ENCODE peak calls at places on chromosomes 16 and 17, in nine cellular contexts. C is neuronal stem cell; A is lower lobe of right lung; X is CD8-positive, alpha-beta memory T cell; Q is heart right ventricle; J is brain microvascular endothelial cell; K is mesendoderm; F is PC-3; L is esophagus squamous epithelium. H is an unnamed sample.

GRCh38 chr17:17533901-17534441 is 37.8 kb upstream of the RASD1 start:
- DNase-seq in C (no peak), A (no peak), X (no peak), Q (no peak), J (no peak), K (no peak), F (peak; percentile 69), L (no peak), H (no peak)

GRCh38 chr17:30823425-30823824 is 1.1 kb downstream of the CRLF3 start:
- DNase-seq in C (no peak), A (no peak), X (no peak), Q (no peak), J (no peak), K (no peak), F (no peak), L (no peak), H (no peak)

GRCh38 chr17:68346448-68346847 is 55.2 kb downstream of the ARSG start:
- DNase-seq in C (no peak), A (peak; percentile 71), X (peak; percentile 34), Q (no peak), J (no peak), K (no peak), F (no peak), L (no peak), H (peak; percentile 7)

GRCh38 chr17:48139948-48140347 is 32.4 kb downstream of the SNX11 start:
- DNase-seq in C (no peak), A (no peak), X (no peak), Q (no peak), J (no peak), K (no peak), F (no peak), L (no peak), H (no peak)

GRCh38 chr16:50400312-50400966 is 31.7 kb upstream of the BRD7 start:
- DNase-seq in C (no peak), A (no peak), X (no peak), Q (no peak), J (no peak), K (no peak), F (no peak), L (no peak), H (no peak)

GRCh38 chr16:5918553-5919127 is 821.0 kb upstream of the EEF2KMT start:
- DNase-seq in C (no peak), A (no peak), X (no peak), Q (no peak), J (no peak), K (peak; percentile 77), F (no peak), L (no peak), H (no peak)

GRCh38 chr17:72536788-72537187 is 416.0 kb downstream of the SOX9 start:
- DNase-seq in C (no peak), A (no peak), X (no peak), Q (no peak), J (no peak), K (no peak), F (no peak), L (no peak), H (no peak)

GRCh38 chr16:74451951-74452758 is 30.9 kb upstream of the CLEC18B start:
- DNase-seq in C (no peak), A (no peak), X (no peak), Q (no peak), J (no peak), K (no peak), F (no peak), L (no peak), H (no peak)

GRCh38 chr17:8836821-8837426 is 30.6 kb downstream of the PIK3R6 start:
- DNase-seq in C (no peak), A (no peak), X (no peak), Q (no peak), J (no peak), K (no peak), F (no peak), L (no peak), H (no peak)

GRCh38 chr16:23274968-23275367 is 27.1 kb upstream of the SCNN1B start:
- DNase-seq in C (no peak), A (no peak), X (no peak), Q (no peak), J (peak; percentile 18), K (peak; percentile 84), F (peak; percentile 27), L (no peak), H (no peak)

GRCh38 chr17:65594585-65594940 is 33.1 kb upstream of the AXIN2 start:
- DNase-seq in C (no peak), A (no peak), X (no peak), Q (no peak), J (peak; percentile 4), K (no peak), F (no peak), L (no peak), H (no peak)

GRCh38 chr17:41394254-41395016 is 3.0 kb downstream of the KRT31 start:
- DNase-seq in C (no peak), A (no peak), X (no peak), Q (no peak), J (no peak), K (no peak), F (peak; percentile 34), L (no peak), H (no peak)

GRCh38 chr17:4806420-4806769 is 557 bp upstream of the PLD2 start:
- DNase-seq in C (no peak), A (no peak), X (no peak), Q (no peak), J (no peak), K (no peak), F (no peak), L (no peak), H (no peak)

GRCh38 chr17:4625181-4625601 is 16.3 kb downstream of the ALOX15 start:
- DNase-seq in C (no peak), A (no peak), X (no peak), Q (no peak), J (no peak), K (peak; percentile 76), F (peak; percentile 29), L (no peak), H (no peak)

GRCh38 chr17:50550661-50551432 is 3.9 kb downstream of the SPATA20 start:
- DNase-seq in C (peak; percentile 83), A (peak; percentile 85), X (no peak), Q (peak; percentile 84), J (peak; percentile 78), K (peak; percentile 94), F (peak; percentile 70), L (no peak), H (peak; percentile 68)

GRCh38 chr17:80477647-80478478 is 1.5 kb upstream of the NPTX1 start:
- DNase-seq in C (no peak), A (no peak), X (no peak), Q (peak; percentile 32), J (peak; percentile 48), K (peak; percentile 74), F (no peak), L (no peak), H (no peak)

GRCh38 chr17:74737299-74738050 is 419 bp downstream of the RAB37 start:
- DNase-seq in C (no peak), A (no peak), X (no peak), Q (no peak), J (no peak), K (peak; percentile 96), F (peak; percentile 28), L (no peak), H (no peak)

GRCh38 chr17:72696156-72696555 is 396.3 kb downstream of the SLC39A11 start:
- DNase-seq in C (no peak), A (no peak), X (no peak), Q (no peak), J (no peak), K (no peak), F (no peak), L (no peak), H (no peak)

GRCh38 chr17:35373532-35373983 is at the start of gene SLFN11:
- DNase-seq in C (no peak), A (peak; percentile 90), X (peak; percentile 86), Q (peak; percentile 92), J (peak; percentile 52), K (peak; percentile 16), F (peak; percentile 53), L (peak; percentile 33), H (peak; percentile 88)

GRCh38 chr17:48593840-48594411 is 347 bp upstream of the HOXB5 start:
- DNase-seq in C (peak; percentile 76), A (peak; percentile 79), X (peak; percentile 75), Q (peak; percentile 32), J (peak; percentile 38), K (peak; percentile 90), F (peak; percentile 88), L (no peak), H (peak; percentile 69)

GRCh38 chr17:75733471-75733870 is 12.2 kb downstream of the ITGB4 start:
- DNase-seq in C (no peak), A (no peak), X (no peak), Q (no peak), J (no peak), K (no peak), F (no peak), L (no peak), H (no peak)

GRCh38 chr16:67470314-67470713 is 10.6 kb downstream of the ATP6V0D1 start:
- DNase-seq in C (no peak), A (peak; percentile 87), X (no peak), Q (peak; percentile 89), J (no peak), K (no peak), F (no peak), L (no peak), H (no peak)

GRCh38 chr17:82929676-82930042 is 89.8 kb upstream of the ZNF750 start:
- DNase-seq in C (no peak), A (peak; percentile 23), X (no peak), Q (no peak), J (no peak), K (no peak), F (no peak), L (no peak), H (no peak)
- H3K36me3 ChIP-seq in C (peaks cover 95% of the 10 kb centered on the region), A (peaks cover 98% of the 10 kb centered on the region), X (peaks cover 29% of the 10 kb centered on the region), Q (no peaks in the 10 kb centered on the region), J (peaks cover 30% of the 10 kb centered on the region), K (peaks cover 6% of the 10 kb centered on the region), F (peaks cover 6% of the 10 kb centered on the region), L (peaks cover 37% of the 10 kb centered on the region), H (peaks cover 3% of the 10 kb centered on the region)

DNA sequence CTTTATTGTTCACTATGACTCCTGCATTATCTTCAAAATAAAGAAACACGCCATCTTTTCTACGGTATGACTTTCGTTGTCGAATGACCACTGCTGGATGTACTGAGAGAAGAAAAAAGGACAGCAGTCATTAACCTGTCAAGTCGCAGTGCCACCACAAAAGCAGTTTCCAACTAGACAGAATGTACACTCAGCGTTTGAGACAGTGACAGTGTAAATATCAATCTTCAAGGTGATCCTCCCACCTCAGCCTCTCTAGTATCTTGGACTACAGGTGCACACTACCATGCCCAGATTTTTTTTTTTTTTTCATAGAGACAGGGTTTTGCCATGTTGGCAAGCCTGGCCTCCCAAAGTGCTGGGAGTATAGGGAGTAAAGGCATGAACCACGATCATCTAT is 3.1 kb downstream of the RPL23 start:
- DNase-seq in C (no peak), A (no peak), X (no peak), Q (no peak), J (no peak), K (no peak), F (no peak), L (no peak), H (no peak)
- H3K36me3 ChIP-seq in C (peaks cover 65% of the 10 kb centered on the region), A (peaks cover 61% of the 10 kb centered on the region), X (peaks cover 40% of the 10 kb centered on the region), Q (no peaks in the 10 kb centered on the region), J (peaks cover 69% of the 10 kb centered on the region), K (peaks cover 27% of the 10 kb centered on the region), F (peaks cover 52% of the 10 kb centered on the region), L (peaks cover 42% of the 10 kb centered on the region), H (peaks cover 63% of the 10 kb centered on the region)

GRCh38 chr17:82574041-82574440 is 54.5 kb downstream of the FOXK2 start:
- DNase-seq in C (no peak), A (no peak), X (no peak), Q (no peak), J (no peak), K (no peak), F (no peak), L (no peak), H (no peak)
- H3K36me3 ChIP-seq in C (peaks cover 93% of the 10 kb centered on the region), A (peaks cover 87% of the 10 kb centered on the region), X (peaks cover 24% of the 10 kb centered on the region), Q (no peaks in the 10 kb centered on the region), J (peaks cover 39% of the 10 kb centered on the region), K (peaks cover 17% of the 10 kb centered on the region), F (peaks cover 27% of the 10 kb centered on the region), L (peaks cover 33% of the 10 kb centered on the region), H (peaks cover 3% of the 10 kb centered on the region)

GRCh38 chr16:86941731-86942468 is 363.6 kb downstream of the FOXL1 start:
- DNase-seq in C (no peak), A (no peak), X (no peak), Q (no peak), J (no peak), K (no peak), F (no peak), L (no peak), H (no peak)
- H3K36me3 ChIP-seq in C (no peaks in the 10 kb centered on the region), A (no peaks in the 10 kb centered on the region), X (no peaks in the 10 kb centered on the region), Q (no peaks in the 10 kb centered on the region), J (no peaks in the 10 kb centered on the region), K (no peaks in the 10 kb centered on the region), F (no peaks in the 10 kb centered on the region), L (no peaks in the 10 kb centered on the region), H (no peaks in the 10 kb centered on the region)

H was measured in tibial nerve.